ENCODE peak calls at places on chromosomes 7 and 10, in five cellular contexts. I is colonic mucosa, P is upper lobe of right lung, Q is thoracic aorta, R is right cardiac atrium. F is an unnamed sample.

GRCh38 chr7:98211676-98212531 is 665 bp downstream of the BHLHA15 start:
- DNase-seq in I (no peak), P (peak; percentile 66), Q (no peak), R (peak; percentile 58), F (no peak)

GRCh38 chr10:97335188-97335619 is 675 bp upstream of the FRAT2 start:
- DNase-seq in I (peak; percentile 26), P (peak; percentile 66), Q (no peak), R (peak; percentile 66), F (no peak)

GRCh38 chr7:1368150-1368681 is 91.1 kb downstream of the MICALL2 start:
- DNase-seq in I (no peak), P (no peak), Q (no peak), R (peak; percentile 9), F (no peak)

GRCh38 chr7:2009541-2010001 is 223.2 kb downstream of the MAD1L1 start:
- DNase-seq in I (no peak), P (peak; percentile 42), Q (no peak), R (peak; percentile 89), F (peak; percentile 82)

GRCh38 chr10:112338957-112339356 is 35.0 kb upstream of the ACSL5 start:
- DNase-seq in I (peak; percentile 55), P (no peak), Q (no peak), R (no peak), F (no peak)

GRCh38 chr7:36906956-36907355 is 182.7 kb upstream of the AOAH start:
- DNase-seq in I (no peak), P (no peak), Q (no peak), R (no peak), F (no peak)

GRCh38 chr10:61136151-61136550 is 192.2 kb upstream of the RHOBTB1 start:
- DNase-seq in I (no peak), P (no peak), Q (no peak), R (no peak), F (no peak)

GRCh38 chr7:88015309-88015708 is 81.3 kb downstream of the ADAM22 start:
- DNase-seq in I (no peak), P (no peak), Q (no peak), R (no peak), F (no peak)

GRCh38 chr7:45401155-45401554 is 173.0 kb upstream of the ADCY1 start:
- DNase-seq in I (no peak), P (no peak), Q (no peak), R (no peak), F (no peak)

GRCh38 chr7:27212587-27213149 is 12.8 kb upstream of the HOXA13 start:
- DNase-seq in I (no peak), P (peak; percentile 40), Q (no peak), R (no peak), F (no peak)

GRCh38 chr10:12835709-12836108 is 165.8 kb downstream of the CCDC3 start:
- DNase-seq in I (no peak), P (no peak), Q (no peak), R (no peak), F (no peak)

GRCh38 chr7:56291-56913 is 136.0 kb upstream of the FAM20C start:
- DNase-seq in I (no peak), P (peak; percentile 62), Q (no peak), R (no peak), F (no peak)

GRCh38 chr7:29384277-29384676 is 179.4 kb upstream of the PRR15 start:
- DNase-seq in I (no peak), P (no peak), Q (no peak), R (no peak), F (no peak)

GRCh38 chr7:41870505-41871138 is 167.7 kb upstream of the INHBA start:
- DNase-seq in I (no peak), P (no peak), Q (no peak), R (no peak), F (no peak)

GRCh38 chr7:96827701-96828100 is 118.1 kb upstream of the SEM1 start:
- DNase-seq in I (no peak), P (no peak), Q (no peak), R (no peak), F (no peak)

GRCh38 chr10:69217119-69217754 is 2.9 kb upstream of the HKDC1 start:
- DNase-seq in I (no peak), P (no peak), Q (no peak), R (no peak), F (no peak)

DNA sequence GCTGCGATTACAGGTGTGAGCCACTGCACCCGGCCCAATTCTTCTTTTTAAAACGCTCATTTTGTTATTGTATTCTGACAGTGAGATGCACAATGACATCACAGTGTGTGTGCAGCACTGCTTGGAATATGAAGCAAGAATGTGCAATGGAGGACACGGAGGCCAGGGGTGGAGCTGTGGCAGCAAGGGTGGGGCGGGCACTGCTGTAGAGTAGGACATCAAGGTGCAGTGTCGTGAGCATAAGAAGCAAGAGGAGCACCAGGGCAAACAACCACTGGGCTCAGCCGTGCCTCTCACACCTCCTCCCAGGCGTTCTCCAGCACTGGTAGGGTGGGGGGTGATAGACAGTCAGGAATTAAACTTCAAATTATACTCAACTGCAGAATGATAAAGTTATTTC is 26.8 kb upstream of the GRID1 start:
- DNase-seq in I (no peak), P (no peak), Q (no peak), R (no peak), F (no peak)
- H3K9me3 ChIP-seq in I (no peaks in the 10 kb centered on the region), P (no peaks in the 10 kb centered on the region), Q (no peaks in the 10 kb centered on the region), R (no peaks in the 10 kb centered on the region), F (no peaks in the 10 kb centered on the region)

GRCh38 chr7:64996305-64996704 is 5.5 kb upstream of the ZNF117 start:
- DNase-seq in I (no peak), P (no peak), Q (no peak), R (no peak), F (no peak)

GRCh38 chr7:64990936-64991335 is at the start of gene ZNF117:
- DNase-seq in I (no peak), P (no peak), Q (no peak), R (no peak), F (no peak)

GRCh38 chr7:64992971-64993370 is 2.1 kb upstream of the ZNF117 start:
- DNase-seq in I (no peak), P (no peak), Q (no peak), R (no peak), F (no peak)

GRCh38 chr7:64997164-64997908 is 6.5 kb upstream of the ZNF117 start:
- DNase-seq in I (no peak), P (no peak), Q (no peak), R (no peak), F (no peak)

DNA sequence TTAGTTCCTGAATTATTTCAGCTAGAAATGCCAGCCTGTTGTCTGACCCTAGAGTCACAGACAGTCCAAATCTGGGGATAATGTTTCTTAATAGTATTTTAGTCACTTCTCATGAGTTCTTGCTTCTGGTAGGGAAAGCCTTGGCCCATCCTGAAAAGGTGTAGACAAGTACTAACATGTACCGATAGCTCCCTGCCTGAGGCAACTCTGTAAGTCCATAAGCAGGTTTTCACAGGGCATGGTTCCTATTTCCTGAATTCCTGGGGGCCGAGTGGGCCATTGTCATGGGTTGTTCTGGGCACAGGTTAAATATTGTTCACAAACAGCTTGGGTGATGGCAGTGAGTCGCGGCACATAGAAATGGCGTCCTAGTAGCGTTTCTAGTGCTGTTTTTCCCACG is 3.1 kb upstream of the ZNF117 start:
- DNase-seq in I (no peak), P (no peak), Q (no peak), R (no peak), F (no peak)
- H3K9me3 ChIP-seq in I (no peaks in the 10 kb centered on the region), P (peaks cover 40% of the 10 kb centered on the region), Q (peaks cover 20% of the 10 kb centered on the region), R (peaks cover 2% of the 10 kb centered on the region), F (peaks cover 5% of the 10 kb centered on the region)

GRCh38 chr7:5070206-5070605 is 24.5 kb downstream of the RBAK start:
- DNase-seq in I (no peak), P (no peak), Q (no peak), R (no peak), F (no peak)
- H3K9me3 ChIP-seq in I (peaks cover 3% of the 10 kb centered on the region), P (peaks cover 56% of the 10 kb centered on the region), Q (peaks cover 59% of the 10 kb centered on the region), R (no peaks in the 10 kb centered on the region), F (peaks cover 8% of the 10 kb centered on the region)

DNA sequence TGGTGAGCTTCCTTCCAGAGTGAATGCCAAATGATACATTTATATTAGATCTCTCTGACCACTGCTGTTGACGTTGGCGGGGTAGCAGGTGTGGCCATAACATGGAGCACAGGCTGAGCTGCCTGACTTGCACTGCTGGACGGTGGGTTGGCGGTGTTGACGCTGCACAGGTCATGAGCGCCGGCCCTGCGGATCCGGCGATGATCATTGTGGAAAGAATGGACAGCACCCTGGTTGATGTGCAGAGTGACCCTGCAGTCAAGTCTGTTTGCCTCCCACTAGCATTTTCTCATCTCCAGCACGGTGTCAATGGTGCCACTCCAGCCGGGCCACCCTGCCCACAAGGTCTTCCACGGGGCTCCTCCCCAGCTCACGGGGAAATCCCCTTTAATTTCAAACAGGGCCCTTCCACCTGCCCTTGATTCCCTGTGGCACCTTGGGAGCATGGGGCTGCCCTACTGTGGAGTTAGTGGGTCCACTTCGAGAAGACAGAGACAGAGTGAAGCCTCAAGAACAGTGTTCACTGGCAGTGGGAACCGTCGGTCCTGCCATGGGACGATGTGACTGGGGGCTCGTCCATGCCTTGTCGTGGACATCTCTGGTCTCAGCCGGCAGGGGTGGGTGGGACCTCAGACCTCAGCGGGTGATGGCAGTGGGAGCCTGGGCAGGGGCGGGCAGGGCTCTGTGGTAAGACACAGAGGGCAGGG is 613.5 kb downstream of the PTPRN2 start:
- DNase-seq in I (no peak), P (peak; percentile 54), Q (no peak), R (no peak), F (no peak)
- H3K9me3 ChIP-seq in I (no peaks in the 10 kb centered on the region), P (peaks cover 13% of the 10 kb centered on the region), Q (peaks cover 11% of the 10 kb centered on the region), R (peaks cover 1% of the 10 kb centered on the region), F (peaks cover 18% of the 10 kb centered on the region)

GRCh38 chr10:85047170-85047834 is 718.9 kb downstream of the CCSER2 start:
- DNase-seq in I (no peak), P (no peak), Q (no peak), R (no peak), F (no peak)
- H3K9me3 ChIP-seq in I (no peaks in the 10 kb centered on the region), P (no peaks in the 10 kb centered on the region), Q (no peaks in the 10 kb centered on the region), R (no peaks in the 10 kb centered on the region), F (no peaks in the 10 kb centered on the region)

GRCh38 chr7:64667311-64667710 is 1.4 kb downstream of the ZNF107 start:
- DNase-seq in I (no peak), P (no peak), Q (no peak), R (no peak), F (no peak)
- H3K9me3 ChIP-seq in I (no peaks in the 10 kb centered on the region), P (no peaks in the 10 kb centered on the region), Q (no peaks in the 10 kb centered on the region), R (no peaks in the 10 kb centered on the region), F (no peaks in the 10 kb centered on the region)

GRCh38 chr10:1870491-1870890 is 133.2 kb upstream of the ADARB2 start:
- DNase-seq in I (no peak), P (no peak), Q (no peak), R (no peak), F (no peak)
- H3K9me3 ChIP-seq in I (no peaks in the 10 kb centered on the region), P (no peaks in the 10 kb centered on the region), Q (no peaks in the 10 kb centered on the region), R (no peaks in the 10 kb centered on the region), F (peaks cover under 1% of the 10 kb centered on the region)

GRCh38 chr10:130571674-130572073 is 435.5 kb downstream of the GLRX3 start:
- DNase-seq in I (no peak), P (no peak), Q (no peak), R (no peak), F (no peak)
- H3K9me3 ChIP-seq in I (no peaks in the 10 kb centered on the region), P (no peaks in the 10 kb centered on the region), Q (no peaks in the 10 kb centered on the region), R (no peaks in the 10 kb centered on the region), F (no peaks in the 10 kb centered on the region)

F was measured in heart left ventricle.